ENCODE peak calls at places on chromosomes 7 and 10, in four cellular contexts. E is cardiac fibroblast, T is ovary, C is heart left ventricle. Y is an unnamed sample.

GRCh38 chr7:70542750-70543376 is 589.1 kb upstream of the GALNT17 start:
- DNase-seq in E (no peak), T (no peak), C (no peak), Y (no peak)

GRCh38 chr10:106771132-106771531 is 393.4 kb downstream of the SORCS1 start:
- DNase-seq in E (no peak), T (no peak), C (no peak), Y (no peak)

GRCh38 chr7:100966542-100967291 is 2.6 kb upstream of the MUC12 start:
- DNase-seq in E (no peak), T (no peak), C (no peak), Y (no peak)

GRCh38 chr7:16051561-16052280 is 365.2 kb upstream of the MEOX2 start:
- DNase-seq in E (peak; percentile 74), T (no peak), C (no peak), Y (no peak)

GRCh38 chr10:77648472-77648871 is 10.9 kb upstream of the KCNMA1 start:
- DNase-seq in E (no peak), T (no peak), C (no peak), Y (no peak)

GRCh38 chr7:139452948-139453672 is 30.4 kb downstream of the KLRG2 start:
- DNase-seq in E (peak; percentile 27), T (no peak), C (no peak), Y (no peak)

GRCh38 chr10:117320050-117320665 is 55.1 kb downstream of the PDZD8 start:
- DNase-seq in E (peak; percentile 52), T (no peak), C (no peak), Y (no peak)

GRCh38 chr10:79268100-79268670 is 79.1 kb upstream of the PPIF start:
- DNase-seq in E (no peak), T (no peak), C (no peak), Y (no peak)

GRCh38 chr10:63157845-63158624 is 24.9 kb downstream of the NRBF2 start:
- DNase-seq in E (peak; percentile 94), T (no peak), C (no peak), Y (peak; percentile 27)

GRCh38 chr7:30990316-30991029 is 26.7 kb downstream of the GHRHR start:
- DNase-seq in E (no peak), T (no peak), C (no peak), Y (no peak)

GRCh38 chr10:100370561-100370975 is 23.5 kb downstream of the SCD start:
- DNase-seq in E (no peak), T (no peak), C (peak; percentile 33), Y (peak; percentile 41)

GRCh38 chr10:48653347-48653746 is 31.3 kb upstream of the WDFY4 start:
- DNase-seq in E (no peak), T (no peak), C (no peak), Y (no peak)

GRCh38 chr7:157528785-157529341 is 192.1 kb downstream of the DNAJB6 start:
- DNase-seq in E (no peak), T (peak; percentile 1), C (no peak), Y (no peak)

GRCh38 chr10:119281581-119282071 is 74.3 kb downstream of the GRK5 start:
- DNase-seq in E (peak; percentile 57), T (peak; percentile 78), C (peak; percentile 92), Y (peak; percentile 96)

GRCh38 chr10:24685958-24686540 is 37.6 kb downstream of the ARHGAP21 start:
- DNase-seq in E (peak; percentile 72), T (no peak), C (no peak), Y (peak; percentile 56)

GRCh38 chr10:52525761-52526160 is 211.7 kb downstream of the DKK1 start:
- DNase-seq in E (peak; percentile 47), T (no peak), C (no peak), Y (no peak)

GRCh38 chr7:128409435-128410091 is at the start of gene IMPDH1:
- DNase-seq in E (peak; percentile 83), T (peak; percentile 95), C (peak; percentile 91), Y (peak; percentile 90)

GRCh38 chr7:112205348-112206237 is 606 bp downstream of the DOCK4 start:
- DNase-seq in E (peak; percentile 82), T (peak; percentile 77), C (peak; percentile 78), Y (peak; percentile 58)

GRCh38 chr7:40763319-40764287 is 628.8 kb downstream of the SUGCT start:
- DNase-seq in E (peak; percentile 40), T (no peak), C (no peak), Y (no peak)

GRCh38 chr10:60901561-60902235 is 42.3 kb downstream of the RHOBTB1 start:
- DNase-seq in E (no peak), T (no peak), C (peak; percentile 91), Y (peak; percentile 95)

GRCh38 chr7:17584822-17585221 is 286.4 kb downstream of the AHR start:
- DNase-seq in E (peak; percentile 21), T (no peak), C (no peak), Y (no peak)

GRCh38 chr7:26704036-26704435 is 160.4 kb downstream of the SKAP2 start:
- DNase-seq in E (no peak), T (no peak), C (no peak), Y (no peak)

GRCh38 chr10:35097510-35097909 is 7.4 kb upstream of the CUL2 start:
- DNase-seq in E (no peak), T (no peak), C (no peak), Y (no peak)

GRCh38 chr10:123614888-123615287 is 51.3 kb upstream of the GPR26 start:
- DNase-seq in E (peak; percentile 34), T (peak; percentile 55), C (peak; percentile 62), Y (peak; percentile 69)

GRCh38 chr7:27364344-27364758 is 121.7 kb downstream of the EVX1 start:
- DNase-seq in E (peak; percentile 95), T (peak; percentile 74), C (peak; percentile 75), Y (peak; percentile 66)

GRCh38 chr7:43658718-43659548 is 70.4 kb downstream of the COA1 start:
- DNase-seq in E (peak; percentile 80), T (no peak), C (no peak), Y (no peak)

GRCh38 chr7:33645096-33645495 is 260.2 kb upstream of the BMPER start:
- DNase-seq in E (no peak), T (no peak), C (no peak), Y (no peak)

GRCh38 chr10:65723525-65723924 is 1202.3 kb upstream of the LRRTM3 start:
- DNase-seq in E (no peak), T (no peak), C (no peak), Y (no peak)

GRCh38 chr7:155995183-155995612 is 182.9 kb upstream of the SHH start:
- DNase-seq in E (no peak), T (no peak), C (no peak), Y (peak; percentile 9)

GRCh38 chr7:151832656-151833055 is 44.3 kb downstream of the PRKAG2 start:
- DNase-seq in E (no peak), T (no peak), C (no peak), Y (no peak)

GRCh38 chr10:125231116-125231812 is 70.9 kb upstream of the CTBP2 start:
- DNase-seq in E (peak; percentile 88), T (no peak), C (no peak), Y (peak; percentile 63)

GRCh38 chr7:80481196-80481884 is 30.5 kb downstream of the GNAT3 start:
- DNase-seq in E (no peak), T (no peak), C (no peak), Y (peak; percentile 24)

GRCh38 chr7:95861041-95861440 is 88.7 kb downstream of the DYNC1I1 start:
- DNase-seq in E (no peak), T (no peak), C (no peak), Y (no peak)

GRCh38 chr7:152615052-152615741 is 60.7 kb downstream of the XRCC2 start:
- DNase-seq in E (no peak), T (peak; percentile 21), C (no peak), Y (no peak)

GRCh38 chr10:110802551-110803238 is 69.0 kb upstream of the PDCD4 start:
- DNase-seq in E (peak; percentile 75), T (peak; percentile 31), C (peak; percentile 86), Y (peak; percentile 39)

DNA sequence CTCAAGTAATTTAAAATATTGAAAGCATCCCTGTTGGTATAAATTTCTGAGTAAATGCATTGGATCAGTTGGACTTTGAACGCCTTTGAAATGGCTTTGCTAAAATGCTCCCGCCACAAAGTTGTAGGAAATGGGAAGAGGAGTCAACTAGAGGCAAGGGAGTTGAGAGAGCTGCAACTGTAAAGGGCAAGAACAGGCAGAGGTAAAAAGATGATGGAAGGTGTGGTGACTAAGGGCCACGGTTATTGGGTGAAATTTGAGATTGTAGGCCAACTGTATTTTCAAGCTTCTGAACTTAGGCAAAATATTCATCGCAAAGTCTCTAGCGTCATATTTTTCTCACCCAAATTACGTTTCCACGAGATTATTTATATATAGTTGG is 595 bp upstream of the SUMF2 start:
- DNase-seq in E (no peak), T (no peak), C (no peak), Y (no peak)
- H3K4me3 ChIP-seq in E (no peak overlapping the region), T (peak overlapping the region; percentile 87), C (no peak overlapping the region), Y (no peak overlapping the region)

DNA sequence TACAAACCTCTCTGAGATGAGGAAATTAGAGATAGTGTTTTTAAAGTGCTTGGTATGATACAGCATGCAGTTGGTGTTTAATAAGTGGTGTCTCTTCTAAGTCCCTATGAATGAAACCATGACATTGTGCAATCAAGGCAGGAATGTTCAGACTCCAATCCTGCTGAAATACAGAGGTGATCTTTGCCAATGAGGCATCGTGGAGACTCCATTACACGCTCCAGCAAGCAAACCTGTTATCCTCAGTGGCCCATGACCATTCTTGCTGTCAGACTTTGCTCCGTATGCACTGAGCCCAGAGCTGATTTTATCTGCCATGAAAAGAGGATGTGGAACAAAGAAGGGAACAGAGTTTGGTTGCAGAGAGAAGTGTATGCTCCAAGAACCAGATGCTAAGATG is 47.3 kb downstream of the CDHR3 start:
- DNase-seq in E (peak; percentile 17), T (no peak), C (no peak), Y (no peak)
- H3K4me3 ChIP-seq in E (no peak overlapping the region), T (no peak overlapping the region), C (no peak overlapping the region), Y (no peak overlapping the region)

GRCh38 chr10:133237241-133238065 is at the start of gene VENTX:
- DNase-seq in E (no peak), T (no peak), C (no peak), Y (no peak)

GRCh38 chr10:133235265-133235664 is 2.4 kb upstream of the VENTX start:
- DNase-seq in E (no peak), T (no peak), C (no peak), Y (no peak)

GRCh38 chr10:133238066-133238804 is 580 bp downstream of the VENTX start:
- DNase-seq in E (no peak), T (no peak), C (no peak), Y (no peak)

GRCh38 chr10:133235891-133236321 is 1.7 kb upstream of the VENTX start:
- DNase-seq in E (no peak), T (no peak), C (no peak), Y (no peak)

GRCh38 chr10:133236411-133237240 is 1.0 kb upstream of the VENTX start:
- DNase-seq in E (no peak), T (no peak), C (no peak), Y (no peak)
- H3K4me3 ChIP-seq in E (no peak overlapping the region), T (no peak overlapping the region), C (peak overlapping the region; percentile 8), Y (no peak overlapping the region)

GRCh38 chr10:8230887-8231286 is 176.4 kb downstream of the GATA3 start:
- DNase-seq in E (no peak), T (no peak), C (no peak), Y (no peak)

GRCh38 chr10:8227246-8227645 is 172.8 kb downstream of the GATA3 start:
- DNase-seq in E (no peak), T (no peak), C (no peak), Y (no peak)

GRCh38 chr10:8225232-8225631 is 170.7 kb downstream of the GATA3 start:
- DNase-seq in E (no peak), T (no peak), C (no peak), Y (no peak)

GRCh38 chr10:8233049-8233448 is 178.6 kb downstream of the GATA3 start:
- DNase-seq in E (no peak), T (no peak), C (no peak), Y (no peak)

GRCh38 chr10:8229153-8229552 is 174.7 kb downstream of the GATA3 start:
- DNase-seq in E (no peak), T (no peak), C (no peak), Y (no peak)
- H3K4me3 ChIP-seq in E (no peak overlapping the region), T (no peak overlapping the region), C (no peak overlapping the region), Y (no peak overlapping the region)

GRCh38 chr10:12617205-12618175 is 268.1 kb downstream of the CAMK1D start:
- DNase-seq in E (no peak), T (no peak), C (no peak), Y (no peak)
- H3K4me3 ChIP-seq in E (no peak overlapping the region), T (no peak overlapping the region), C (no peak overlapping the region), Y (no peak overlapping the region)

Y was measured in adrenal gland.